ENCODE peak calls at places on chromosomes 16 and 17, in four cellular contexts. S is globus pallidus, V is T-helper 1 cell, L is ureter. C is an unnamed sample.
A peak's percentile ranks its signal among the peaks of the same experiment; 100 is the strongest.

GRCh38 chr17:58575511-58575910 is 61.1 kb upstream of the MTMR4 start:
- DNase-seq in S (no peak), V (no peak), L (no peak), C (peak; percentile 65)

GRCh38 chr17:74448774-74449173 is 16.9 kb downstream of the GPRC5C start:
- DNase-seq in S (no peak), V (no peak), L (no peak), C (no peak)

GRCh38 chr16:48420437-48420836 is 35.2 kb upstream of the SIAH1 start:
- DNase-seq in S (no peak), V (no peak), L (no peak), C (no peak)

GRCh38 chr17:45790296-45790922 is 6.3 kb downstream of the CRHR1 start:
- DNase-seq in S (no peak), V (no peak), L (peak; percentile 62), C (peak; percentile 18)

GRCh38 chr16:7161886-7162285 is 170.8 kb upstream of the RBFOX1 start:
- DNase-seq in S (no peak), V (no peak), L (no peak), C (no peak)

GRCh38 chr16:53973021-53973420 is 269.1 kb downstream of the FTO start:
- DNase-seq in S (no peak), V (no peak), L (no peak), C (no peak)

GRCh38 chr16:69260019-69260418 is 51.1 kb upstream of the VPS4A start:
- DNase-seq in S (no peak), V (no peak), L (no peak), C (no peak)

GRCh38 chr17:63753215-63753614 is 11.6 kb upstream of the STRADA start:
- DNase-seq in S (no peak), V (no peak), L (no peak), C (no peak)

GRCh38 chr17:48259710-48260291 is 152.2 kb downstream of the SNX11 start:
- DNase-seq in S (no peak), V (no peak), L (no peak), C (peak; percentile 15)

GRCh38 chr16:66605177-66605999 is 884 bp downstream of the CMTM3 start:
- DNase-seq in S (no peak), V (peak; percentile 26), L (peak; percentile 63), C (peak; percentile 58)

GRCh38 chr16:54783980-54784379 is 146.7 kb upstream of the IRX5 start:
- DNase-seq in S (no peak), V (no peak), L (no peak), C (no peak)

GRCh38 chr17:43216369-43216761 is 4.7 kb downstream of the TMEM106A start:
- DNase-seq in S (no peak), V (no peak), L (no peak), C (no peak)

GRCh38 chr16:57801098-57801855 is 1.0 kb downstream of the KIFC3 start:
- DNase-seq in S (no peak), V (no peak), L (no peak), C (peak; percentile 86)

GRCh38 chr17:43341705-43342600 is 56.8 kb upstream of the ARL4D start:
- DNase-seq in S (no peak), V (no peak), L (no peak), C (peak; percentile 91)

GRCh38 chr16:14405611-14406537 is 224.2 kb downstream of the PARN start:
- DNase-seq in S (no peak), V (no peak), L (no peak), C (no peak)

GRCh38 chr17:46751425-46751824 is 67.1 kb downstream of the WNT3 start:
- DNase-seq in S (no peak), V (no peak), L (no peak), C (no peak)

GRCh38 chr17:21190078-21190477 is 23.9 kb downstream of the TMEM11 start:
- DNase-seq in S (no peak), V (no peak), L (no peak), C (no peak)

GRCh38 chr16:26019406-26019805 is 327.6 kb downstream of the HS3ST4 start:
- DNase-seq in S (no peak), V (no peak), L (no peak), C (no peak)

GRCh38 chr16:10188236-10188635 is 6.0 kb upstream of the GRIN2A start:
- DNase-seq in S (no peak), V (no peak), L (no peak), C (peak; percentile 11)

GRCh38 chr17:74245145-74245817 is 28.8 kb upstream of the DNAI2 start:
- DNase-seq in S (peak; percentile 99), V (no peak), L (no peak), C (peak; percentile 2)

GRCh38 chr16:86994651-86995171 is 322.5 kb downstream of the C16orf95 start:
- DNase-seq in S (no peak), V (no peak), L (no peak), C (peak; percentile 93)

GRCh38 chr17:82217120-82217529 is 4.5 kb upstream of the CCDC57 start:
- DNase-seq in S (no peak), V (no peak), L (peak; percentile 47), C (peak; percentile 68)

GRCh38 chr17:81027038-81027437 is 7.9 kb upstream of the BAIAP2 start:
- DNase-seq in S (no peak), V (no peak), L (no peak), C (no peak)

GRCh38 chr17:78257810-78258322 is 26.4 kb downstream of the TMEM235 start:
- DNase-seq in S (no peak), V (no peak), L (no peak), C (no peak)

GRCh38 chr17:62576382-62576781 is 51.1 kb upstream of the MRC2 start:
- DNase-seq in S (no peak), V (no peak), L (no peak), C (no peak)

GRCh38 chr16:86355538-86355937 is 154.8 kb upstream of the FOXF1 start:
- DNase-seq in S (no peak), V (no peak), L (no peak), C (peak; percentile 99)

GRCh38 chr17:31390748-31391495 is 553 bp upstream of the RAB11FIP4 start:
- DNase-seq in S (no peak), V (no peak), L (peak; percentile 41), C (no peak)

GRCh38 chr17:1438593-1439083 is 17.4 kb downstream of the CRK start:
- DNase-seq in S (no peak), V (no peak), L (no peak), C (peak; percentile 88)

GRCh38 chr16:89922477-89922883 is 662 bp upstream of the TUBB3 start:
- DNase-seq in S (no peak), V (no peak), L (peak; percentile 87), C (peak; percentile 96)

GRCh38 chr16:87145181-87146176 is 171.7 kb downstream of the C16orf95 start:
- DNase-seq in S (no peak), V (no peak), L (no peak), C (peak; percentile 87)

GRCh38 chr16:13902677-13903076 is 17.3 kb upstream of the ERCC4 start:
- DNase-seq in S (no peak), V (no peak), L (no peak), C (peak; percentile 30)

GRCh38 chr17:63714550-63715277 is 14.8 kb upstream of the LIMD2 start:
- DNase-seq in S (no peak), V (no peak), L (no peak), C (peak; percentile 52)

GRCh38 chr16:51849715-51850114 is 697.2 kb downstream of the TOX3 start:
- DNase-seq in S (no peak), V (no peak), L (no peak), C (no peak)

GRCh38 chr16:57609541-57610401 is 18.7 kb upstream of the ADGRG1 start:
- DNase-seq in S (peak; percentile 75), V (peak; percentile 22), L (peak; percentile 39), C (peak; percentile 6)

GRCh38 chr17:69506489-69506888 is 92.0 kb downstream of the MAP2K6 start:
- DNase-seq in S (no peak), V (no peak), L (no peak), C (peak; percentile 2)

GRCh38 chr16:52318259-52319008 is 228.5 kb downstream of the TOX3 start:
- DNase-seq in S (no peak), V (no peak), L (no peak), C (no peak)

GRCh38 chr17:46003907-46004748 is 5.1 kb downstream of the STH start:
- DNase-seq in S (peak; percentile 88), V (no peak), L (no peak), C (peak; percentile 17)